ENCODE peak calls at places on chromosomes 13 and 19, in six cellular contexts. B, Q, Y, Z, J and X are unnamed samples.

GRCh38 chr19:33461256-33462111 is 60.1 kb downstream of the PEPD start:
- DNase-seq in Z (no peak), J (no peak), Q (no peak), Y (no peak), B (no peak), X (no peak)

GRCh38 chr13:80047406-80047805 is 293.5 kb downstream of the SPRY2 start:
- DNase-seq in J (no peak), Z (no peak), B (no peak), Y (no peak), Q (no peak), X (no peak)

GRCh38 chr19:33399081-33399744 is 25.7 kb downstream of the CEBPG start:
- DNase-seq in Q (no peak), Y (no peak), Z (no peak), J (no peak), B (peak), X (no peak)

GRCh38 chr19:43395561-43395960 is 19.1 kb upstream of the TEX101 start:
- DNase-seq in Z (no peak), B (no peak), Y (no peak), J (no peak), Q (no peak), X (no peak)

GRCh38 chr19:4547303-4548237 is 7.7 kb upstream of the LRG1 start:
- DNase-seq in Z (no peak), Q (no peak), B (peak), J (no peak), Y (peak), X (no peak)

GRCh38 chr13:97353927-97354326 is 80.0 kb upstream of the RAP2A start:
- DNase-seq in J (no peak), Q (no peak), B (no peak), Y (no peak), Z (no peak), X (no peak)

GRCh38 chr13:66994498-66995365 is 235.4 kb downstream of the PCDH9 start:
- DNase-seq in Y (no peak), Q (no peak), Z (no peak), B (no peak), J (no peak), X (no peak)

GRCh38 chr13:103282571-103283450 is 216.6 kb upstream of the SLC10A2 start:
- DNase-seq in B (no peak), J (no peak), Z (no peak), Q (no peak), Y (no peak), X (no peak)

GRCh38 chr13:25137624-25137892 is 34.5 kb downstream of the AMER2 start:
- DNase-seq in Z (no peak), Q (no peak), B (no peak), Y (no peak), J (no peak), X (no peak)

GRCh38 chr19:5445667-5446066 is 9.6 kb upstream of the ZNRF4 start:
- DNase-seq in J (no peak), Z (no peak), B (no peak), Q (peak), Y (no peak), X (no peak)

GRCh38 chr19:13579388-13580060 is 73.2 kb upstream of the CACNA1A start:
- DNase-seq in Y (no peak), Q (peak), Z (no peak), B (no peak), J (no peak), X (no peak)

GRCh38 chr19:27805848-27806247 is 1407.1 kb downstream of the UQCRFS1 start:
- DNase-seq in Q (no peak), B (no peak), Y (no peak), Z (no peak), J (no peak), X (no peak)

GRCh38 chr13:47826481-47826880 is 174.6 kb downstream of the SUCLA2 start:
- DNase-seq in Z (no peak), B (no peak), J (no peak), Y (no peak), Q (no peak), X (no peak)

GRCh38 chr13:49869514-49869913 is 66.6 kb downstream of the SPRYD7 start:
- DNase-seq in Q (peak), B (peak), Z (peak), J (no peak), Y (peak), X (peak)

GRCh38 chr19:1057185-1057857 is 9.6 kb upstream of the ARHGAP45 start:
- DNase-seq in J (no peak), Q (no peak), Y (no peak), Z (no peak), B (no peak), X (no peak)

GRCh38 chr13:113245858-113246791 is 36.7 kb downstream of the CUL4A start:
- DNase-seq in Y (no peak), B (no peak), Q (no peak), J (no peak), Z (peak), X (no peak)

GRCh38 chr13:34695063-34695462 is 247.0 kb upstream of the NBEA start:
- DNase-seq in J (no peak), Y (no peak), Z (no peak), Q (no peak), B (no peak), X (no peak)

GRCh38 chr13:51435002-51435578 is 17.7 kb downstream of the INTS6 start:
- DNase-seq in J (no peak), Y (peak), Q (no peak), B (no peak), Z (no peak), X (no peak)

GRCh38 chr19:33956941-33957340 is 160.3 kb downstream of the KCTD15 start:
- DNase-seq in Y (no peak), B (no peak), Q (no peak), J (no peak), Z (no peak), X (no peak)

GRCh38 chr13:28684257-28684656 is 25.3 kb downstream of the POMP start:
- DNase-seq in J (no peak), B (peak), Z (peak), Y (no peak), Q (no peak), X (peak)

GRCh38 chr19:44607049-44607448 is 6.3 kb upstream of the IGSF23 start:
- DNase-seq in Q (no peak), B (no peak), J (no peak), Z (no peak), Y (no peak), X (no peak)

GRCh38 chr19:5711025-5711424 is 8.9 kb downstream of the LONP1 start:
- DNase-seq in B (no peak), Z (no peak), Y (no peak), Q (no peak), J (no peak), X (no peak)

GRCh38 chr13:48633695-48634094 is 20.0 kb upstream of the CYSLTR2 start:
- DNase-seq in Q (no peak), Z (no peak), J (no peak), Y (no peak), B (no peak), X (no peak)

GRCh38 chr13:114071441-114071840 is 61.0 kb downstream of the RASA3 start:
- DNase-seq in B (no peak), Y (no peak), Z (no peak), J (no peak), Q (no peak), X (no peak)

GRCh38 chr13:77810891-77811290 is 107.7 kb downstream of the EDNRB start:
- DNase-seq in Z (no peak), J (no peak), B (no peak), Q (no peak), Y (no peak), X (no peak)

GRCh38 chr13:76852991-76853390 is 33.2 kb downstream of the KCTD12 start:
- DNase-seq in B (no peak), Q (no peak), Y (no peak), Z (no peak), J (no peak), X (no peak)

GRCh38 chr19:49592486-49593232 is 1.7 kb downstream of the PRR12 start:
- DNase-seq in J (no peak), Z (no peak), Q (no peak), B (peak), Y (no peak), X (no peak)

GRCh38 chr19:20444202-20444885 is 121.2 kb downstream of the ZNF737 start:
- DNase-seq in Q (no peak), Z (no peak), Y (no peak), B (no peak), J (no peak), X (no peak)

GRCh38 chr13:56352356-56352755 is 788.4 kb upstream of the PRR20A start:
- DNase-seq in J (no peak), Q (no peak), Z (no peak), B (no peak), Y (no peak), X (no peak)

GRCh38 chr19:5443723-5444122 is 11.5 kb upstream of the ZNRF4 start:
- DNase-seq in B (no peak), Q (no peak), J (no peak), Z (no peak), Y (no peak), X (no peak)

GRCh38 chr19:54708781-54709180 is 15.5 kb upstream of the KIR3DL3 start:
- DNase-seq in Y (no peak), J (no peak), Z (no peak), B (no peak), Q (no peak), X (no peak)

DNA sequence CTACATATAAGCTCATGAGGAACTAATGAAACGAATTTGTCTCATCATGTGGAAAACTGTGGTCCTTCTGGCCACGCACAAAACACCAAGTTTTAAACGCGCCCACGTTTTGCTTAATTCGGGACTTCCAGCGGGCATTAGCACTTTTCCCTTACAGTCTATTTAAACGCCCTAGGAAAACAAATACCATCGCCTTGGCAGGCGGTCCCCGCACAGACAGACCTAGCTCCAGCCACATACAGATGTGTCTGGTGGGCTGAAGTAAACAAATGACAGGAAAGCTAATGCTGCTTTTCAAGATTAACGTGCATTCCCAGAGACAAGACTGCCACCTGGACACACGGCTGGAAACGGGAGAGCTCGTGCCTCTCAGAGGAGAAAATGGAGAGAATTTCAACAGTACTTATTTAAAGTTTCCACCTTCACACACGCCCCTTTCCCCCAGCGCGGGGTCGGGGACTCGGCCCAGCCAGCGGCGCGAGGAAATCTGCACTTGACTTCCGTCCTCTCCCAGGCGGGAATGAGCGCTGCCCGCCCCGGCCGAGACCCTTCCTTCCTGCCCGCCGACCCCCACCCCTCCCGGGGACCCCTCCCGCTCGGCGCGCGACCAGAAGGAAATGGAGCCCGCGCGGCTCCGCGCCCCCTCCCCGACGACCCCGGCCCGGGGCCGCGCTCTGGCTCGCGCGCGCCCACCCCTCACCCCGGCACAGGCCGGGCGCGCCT is 929 bp downstream of the USP12 start:
- DNase-seq in Z (peak), Q (peak), Y (peak), J (peak), B (peak), X (peak)
- TF ChIP-seq SP1 in Z (no peak), Q (no peak), Y (no peak), J (no peak), B (no peak), X (no peak)

GRCh38 chr19:46611791-46612190 is 10.7 kb downstream of the CALM3 start:
- DNase-seq in B (no peak), Q (no peak), J (no peak), Y (no peak), Z (no peak), X (no peak)
- TF ChIP-seq SP1 in B (no peak), Q (no peak), J (no peak), Y (no peak), Z (no peak), X (no peak)

GRCh38 chr13:27621366-27622101 is at the start of gene POLR1D:
- DNase-seq in Q (peak), Y (peak), B (peak), Z (peak), J (peak), X (peak)
- TF ChIP-seq SP1 in Q (peak), Y (no peak), B (peak), Z (no peak), J (no peak), X (peak)

GRCh38 chr19:41646589-41647204 is 19.8 kb upstream of the CEACAM4 start:
- DNase-seq in J (peak), B (peak), Y (peak), Z (no peak), Q (peak), X (no peak)
- TF ChIP-seq SP1 in J (no peak), B (no peak), Y (no peak), Z (no peak), Q (no peak), X (no peak)

GRCh38 chr13:94712287-94712811 is at the start of gene SOX21:
- DNase-seq in B (peak), Q (no peak), Y (peak), Z (no peak), J (no peak), X (no peak)

GRCh38 chr13:94712812-94713555 is 639 bp upstream of the SOX21 start:
- DNase-seq in Z (no peak), B (peak), Y (peak), Q (no peak), J (no peak), X (peak)

GRCh38 chr13:94710881-94711560 is 1.3 kb downstream of the SOX21 start:
- DNase-seq in J (no peak), Z (no peak), B (peak), Y (peak), Q (peak), X (peak)

GRCh38 chr13:94710081-94710809 is 2.1 kb downstream of the SOX21 start:
- DNase-seq in B (no peak), Y (peak), Z (no peak), J (no peak), Q (no peak), X (no peak)

GRCh38 chr13:94711561-94712286 is 621 bp downstream of the SOX21 start:
- DNase-seq in Q (peak), Y (no peak), J (no peak), Z (no peak), B (peak), X (no peak)
- TF ChIP-seq SP1 in Q (no peak), Y (no peak), J (no peak), Z (no peak), B (no peak), X (no peak)

GRCh38 chr13:21060827-21061076 is 634 bp downstream of the LATS2 start:
- DNase-seq in B (peak), Z (no peak), J (no peak), Y (no peak), Q (no peak), X (no peak)

GRCh38 chr13:21061077-21061945 is at the start of gene LATS2:
- DNase-seq in B (peak), J (peak), Y (peak), Z (peak), Q (peak), X (peak)

GRCh38 chr13:21060063-21060826 is 1.1 kb downstream of the LATS2 start:
- DNase-seq in Q (no peak), B (peak), Y (peak), J (no peak), Z (no peak), X (peak)

GRCh38 chr13:21055511-21056045 is 5.8 kb downstream of the LATS2 start:
- DNase-seq in Q (no peak), B (no peak), J (no peak), Y (no peak), Z (no peak), X (no peak)

GRCh38 chr13:21058361-21058760 is 3.0 kb downstream of the LATS2 start:
- DNase-seq in Y (no peak), J (no peak), Z (no peak), Q (no peak), B (no peak), X (no peak)
- TF ChIP-seq SP1 in Y (no peak), J (no peak), Z (no peak), Q (no peak), B (no peak), X (no peak)

GRCh38 chr19:17948967-17949930 is 16.4 kb downstream of the CCDC124 start:
- DNase-seq in Z (no peak), Y (no peak), Q (no peak), J (no peak), B (peak), X (no peak)
- TF ChIP-seq SP1 in Z (no peak), Y (no peak), Q (no peak), J (no peak), B (no peak), X (no peak)